ENCODE peak calls at places on chromosomes 11 and 22, in nine cellular contexts. One of them, this sample, is unnamed.
A peak's percentile ranks its signal among the peaks of the same experiment; 100 is the strongest.

GRCh38 chr11:110430267-110431211 is 791 bp downstream of the FDX1 start:
- DNase-seq in HFFc6: no peak
- DNase-seq in MV-4-11: no peak
- DNase-seq in EL: peak; percentile 37
- DNase-seq in DMS153: no peak
- DNase-seq in stimulated activated CD4-positive, alpha-beta T cell treated with anti-CD3 and anti-CD28 coated beads, Interleukin-1b, Interleukin-23, amount 100 ng/mL, for 24 hours: peak; percentile 22
- DNase-seq in NCI-H1105: no peak
- DNase-seq in hepatocyte: peak; percentile 59
- DNase-seq in activated T-cell treated with anti-CD3 and anti-CD28 coated beads for 48 hours: peak; percentile 11
- DNase-seq in this sample: no peak

GRCh38 chr11:110077866-110078325 is 15.3 kb upstream of the ZC3H12C start:
- DNase-seq in HFFc6: peak; percentile 75
- DNase-seq in DMS153: peak; percentile 11
- DNase-seq in activated T-cell treated with anti-CD3 and anti-CD28 coated beads for 48 hours: peak; percentile 23
- DNase-seq in hepatocyte: peak; percentile 24
- DNase-seq in EL: peak; percentile 74
- DNase-seq in MV-4-11: peak; percentile 56
- DNase-seq in stimulated activated CD4-positive, alpha-beta T cell treated with anti-CD3 and anti-CD28 coated beads, Interleukin-1b, Interleukin-23, amount 100 ng/mL, for 24 hours: no peak
- DNase-seq in NCI-H1105: no peak
- DNase-seq in this sample: peak; percentile 59

GRCh38 chr11:84384637-84385227 is 1098.6 kb upstream of the CCDC90B start:
- DNase-seq in MV-4-11: peak; percentile 38
- DNase-seq in HFFc6: peak; percentile 2
- DNase-seq in activated T-cell treated with anti-CD3 and anti-CD28 coated beads for 48 hours: no peak
- DNase-seq in stimulated activated CD4-positive, alpha-beta T cell treated with anti-CD3 and anti-CD28 coated beads, Interleukin-1b, Interleukin-23, amount 100 ng/mL, for 24 hours: peak; percentile 7
- DNase-seq in hepatocyte: peak; percentile 59
- DNase-seq in NCI-H1105: no peak
- DNase-seq in EL: peak; percentile 22
- DNase-seq in DMS153: peak; percentile 19
- DNase-seq in this sample: peak; percentile 61

GRCh38 chr22:36773935-36774334 is 2.0 kb downstream of the IFT27 start:
- DNase-seq in MV-4-11: peak; percentile 52
- DNase-seq in activated T-cell treated with anti-CD3 and anti-CD28 coated beads for 48 hours: no peak
- DNase-seq in DMS153: no peak
- DNase-seq in NCI-H1105: no peak
- DNase-seq in EL: peak; percentile 24
- DNase-seq in hepatocyte: peak; percentile 37
- DNase-seq in stimulated activated CD4-positive, alpha-beta T cell treated with anti-CD3 and anti-CD28 coated beads, Interleukin-1b, Interleukin-23, amount 100 ng/mL, for 24 hours: no peak
- DNase-seq in HFFc6: peak; percentile 28
- DNase-seq in this sample: peak; percentile 44

GRCh38 chr11:73374130-73374529 is 2.1 kb upstream of the RELT start:
- DNase-seq in DMS153: peak; percentile 25
- DNase-seq in HFFc6: no peak
- DNase-seq in activated T-cell treated with anti-CD3 and anti-CD28 coated beads for 48 hours: no peak
- DNase-seq in hepatocyte: no peak
- DNase-seq in stimulated activated CD4-positive, alpha-beta T cell treated with anti-CD3 and anti-CD28 coated beads, Interleukin-1b, Interleukin-23, amount 100 ng/mL, for 24 hours: no peak
- DNase-seq in MV-4-11: no peak
- DNase-seq in EL: no peak
- DNase-seq in NCI-H1105: no peak
- DNase-seq in this sample: no peak

GRCh38 chr11:132962026-132962425 is 570.3 kb downstream of the OPCML start:
- DNase-seq in DMS153: no peak
- DNase-seq in stimulated activated CD4-positive, alpha-beta T cell treated with anti-CD3 and anti-CD28 coated beads, Interleukin-1b, Interleukin-23, amount 100 ng/mL, for 24 hours: no peak
- DNase-seq in activated T-cell treated with anti-CD3 and anti-CD28 coated beads for 48 hours: no peak
- DNase-seq in HFFc6: peak; percentile 74
- DNase-seq in NCI-H1105: no peak
- DNase-seq in hepatocyte: peak; percentile 16
- DNase-seq in MV-4-11: no peak
- DNase-seq in EL: peak; percentile 66
- DNase-seq in this sample: peak; percentile 35

GRCh38 chr11:76615950-76616349 is 54.6 kb downstream of the LRRC32 start:
- DNase-seq in DMS153: no peak
- DNase-seq in activated T-cell treated with anti-CD3 and anti-CD28 coated beads for 48 hours: no peak
- DNase-seq in stimulated activated CD4-positive, alpha-beta T cell treated with anti-CD3 and anti-CD28 coated beads, Interleukin-1b, Interleukin-23, amount 100 ng/mL, for 24 hours: no peak
- DNase-seq in EL: peak; percentile 22
- DNase-seq in NCI-H1105: no peak
- DNase-seq in MV-4-11: no peak
- DNase-seq in hepatocyte: no peak
- DNase-seq in HFFc6: no peak
- DNase-seq in this sample: no peak

GRCh38 chr11:73318501-73319011 is 10.5 kb downstream of the ARHGEF17 start:
- DNase-seq in EL: no peak
- DNase-seq in activated T-cell treated with anti-CD3 and anti-CD28 coated beads for 48 hours: no peak
- DNase-seq in hepatocyte: no peak
- DNase-seq in HFFc6: no peak
- DNase-seq in MV-4-11: no peak
- DNase-seq in stimulated activated CD4-positive, alpha-beta T cell treated with anti-CD3 and anti-CD28 coated beads, Interleukin-1b, Interleukin-23, amount 100 ng/mL, for 24 hours: no peak
- DNase-seq in NCI-H1105: no peak
- DNase-seq in DMS153: no peak
- DNase-seq in this sample: no peak

GRCh38 chr22:42360348-42360747 is 71.9 kb downstream of the NFAM1 start:
- DNase-seq in EL: no peak
- DNase-seq in HFFc6: no peak
- DNase-seq in hepatocyte: no peak
- DNase-seq in MV-4-11: no peak
- DNase-seq in DMS153: peak; percentile 86
- DNase-seq in activated T-cell treated with anti-CD3 and anti-CD28 coated beads for 48 hours: no peak
- DNase-seq in NCI-H1105: peak; percentile 68
- DNase-seq in stimulated activated CD4-positive, alpha-beta T cell treated with anti-CD3 and anti-CD28 coated beads, Interleukin-1b, Interleukin-23, amount 100 ng/mL, for 24 hours: no peak
- DNase-seq in this sample: no peak

GRCh38 chr11:126194121-126194543 is 17.3 kb downstream of the RPUSD4 start:
- DNase-seq in activated T-cell treated with anti-CD3 and anti-CD28 coated beads for 48 hours: peak; percentile 22
- DNase-seq in EL: peak; percentile 45
- DNase-seq in hepatocyte: peak; percentile 67
- DNase-seq in DMS153: peak; percentile 35
- DNase-seq in MV-4-11: peak; percentile 26
- DNase-seq in HFFc6: peak; percentile 43
- DNase-seq in NCI-H1105: peak; percentile 59
- DNase-seq in stimulated activated CD4-positive, alpha-beta T cell treated with anti-CD3 and anti-CD28 coated beads, Interleukin-1b, Interleukin-23, amount 100 ng/mL, for 24 hours: peak; percentile 18
- DNase-seq in this sample: peak; percentile 28

GRCh38 chr11:93234602-93235207 is 36.9 kb upstream of the SLC36A4 start:
- DNase-seq in MV-4-11: peak; percentile 59
- DNase-seq in stimulated activated CD4-positive, alpha-beta T cell treated with anti-CD3 and anti-CD28 coated beads, Interleukin-1b, Interleukin-23, amount 100 ng/mL, for 24 hours: peak; percentile 43
- DNase-seq in HFFc6: peak; percentile 78
- DNase-seq in DMS153: peak; percentile 90
- DNase-seq in EL: peak; percentile 72
- DNase-seq in NCI-H1105: peak; percentile 84
- DNase-seq in activated T-cell treated with anti-CD3 and anti-CD28 coated beads for 48 hours: peak; percentile 47
- DNase-seq in hepatocyte: peak; percentile 90
- DNase-seq in this sample: peak; percentile 66

GRCh38 chr11:122769126-122769780 is 69.0 kb upstream of the CRTAM start:
- DNase-seq in hepatocyte: no peak
- DNase-seq in activated T-cell treated with anti-CD3 and anti-CD28 coated beads for 48 hours: no peak
- DNase-seq in DMS153: no peak
- DNase-seq in NCI-H1105: no peak
- DNase-seq in stimulated activated CD4-positive, alpha-beta T cell treated with anti-CD3 and anti-CD28 coated beads, Interleukin-1b, Interleukin-23, amount 100 ng/mL, for 24 hours: no peak
- DNase-seq in MV-4-11: no peak
- DNase-seq in HFFc6: no peak
- DNase-seq in EL: no peak
- DNase-seq in this sample: no peak

GRCh38 chr11:119421941-119422504 is 949 bp downstream of the THY1 start:
- DNase-seq in DMS153: no peak
- DNase-seq in activated T-cell treated with anti-CD3 and anti-CD28 coated beads for 48 hours: no peak
- DNase-seq in HFFc6: no peak
- DNase-seq in stimulated activated CD4-positive, alpha-beta T cell treated with anti-CD3 and anti-CD28 coated beads, Interleukin-1b, Interleukin-23, amount 100 ng/mL, for 24 hours: no peak
- DNase-seq in EL: peak; percentile 43
- DNase-seq in NCI-H1105: peak; percentile 42
- DNase-seq in MV-4-11: no peak
- DNase-seq in hepatocyte: peak; percentile 32
- DNase-seq in this sample: no peak

GRCh38 chr22:22691716-22692701 is 47.6 kb downstream of the GGTLC2 start:
- DNase-seq in NCI-H1105: no peak
- DNase-seq in hepatocyte: peak; percentile 54
- DNase-seq in stimulated activated CD4-positive, alpha-beta T cell treated with anti-CD3 and anti-CD28 coated beads, Interleukin-1b, Interleukin-23, amount 100 ng/mL, for 24 hours: no peak
- DNase-seq in DMS153: no peak
- DNase-seq in EL: no peak
- DNase-seq in HFFc6: no peak
- DNase-seq in MV-4-11: no peak
- DNase-seq in activated T-cell treated with anti-CD3 and anti-CD28 coated beads for 48 hours: no peak
- DNase-seq in this sample: no peak

GRCh38 chr11:129249923-129250322 is 57.8 kb upstream of the ARHGAP32 start:
- DNase-seq in MV-4-11: no peak
- DNase-seq in hepatocyte: no peak
- DNase-seq in stimulated activated CD4-positive, alpha-beta T cell treated with anti-CD3 and anti-CD28 coated beads, Interleukin-1b, Interleukin-23, amount 100 ng/mL, for 24 hours: no peak
- DNase-seq in HFFc6: no peak
- DNase-seq in DMS153: no peak
- DNase-seq in EL: peak; percentile 17
- DNase-seq in NCI-H1105: no peak
- DNase-seq in activated T-cell treated with anti-CD3 and anti-CD28 coated beads for 48 hours: no peak
- DNase-seq in this sample: no peak

GRCh38 chr11:98062714-98063113 is 958.0 kb upstream of the CNTN5 start:
- DNase-seq in NCI-H1105: no peak
- DNase-seq in stimulated activated CD4-positive, alpha-beta T cell treated with anti-CD3 and anti-CD28 coated beads, Interleukin-1b, Interleukin-23, amount 100 ng/mL, for 24 hours: no peak
- DNase-seq in EL: no peak
- DNase-seq in MV-4-11: no peak
- DNase-seq in HFFc6: no peak
- DNase-seq in DMS153: no peak
- DNase-seq in activated T-cell treated with anti-CD3 and anti-CD28 coated beads for 48 hours: no peak
- DNase-seq in hepatocyte: no peak
- DNase-seq in this sample: no peak